ENCODE peak calls at places on chromosomes 12 and 14, in nine cellular contexts. D, V, A, W, Y, T, L, K and Q are unnamed samples.

GRCh38 chr12:97960741-97961608 is 498.4 kb downstream of the RMST start:
- DNase-seq in D (no peak), V (no peak), A (peak), W (no peak), Y (peak), T (peak), L (peak), K (no peak), Q (no peak)

GRCh38 chr12:75834591-75834990 is 197.0 kb downstream of the PHLDA1 start:
- DNase-seq in D (no peak), V (no peak), A (no peak), W (no peak), Y (no peak), T (no peak), L (no peak), K (no peak), Q (no peak)

GRCh38 chr12:12822886-12823285 is 9.7 kb downstream of the DDX47 start:
- DNase-seq in D (no peak), V (no peak), A (no peak), W (no peak), Y (no peak), T (no peak), L (peak), K (no peak), Q (no peak)

GRCh38 chr14:89283327-89284060 is 133.5 kb downstream of the FOXN3 start:
- DNase-seq in D (no peak), V (no peak), A (no peak), W (no peak), Y (no peak), T (no peak), L (no peak), K (no peak), Q (no peak)

GRCh38 chr12:3436496-3437060 is 54.4 kb upstream of the PRMT8 start:
- DNase-seq in D (no peak), V (no peak), A (peak), W (peak), Y (peak), T (no peak), L (no peak), K (no peak), Q (no peak)

GRCh38 chr12:27548301-27549199 is 24.5 kb downstream of the PPFIBP1 start:
- DNase-seq in D (no peak), V (no peak), A (no peak), W (no peak), Y (no peak), T (no peak), L (no peak), K (no peak), Q (no peak)

GRCh38 chr12:106149096-106149784 is 10.5 kb upstream of the NUAK1 start:
- DNase-seq in D (no peak), V (no peak), A (no peak), W (peak), Y (no peak), T (peak), L (peak), K (no peak), Q (no peak)

GRCh38 chr12:105982022-105982421 is 156.7 kb downstream of the NUAK1 start:
- DNase-seq in D (no peak), V (no peak), A (no peak), W (no peak), Y (peak), T (no peak), L (no peak), K (no peak), Q (no peak)

GRCh38 chr12:105378821-105379400 is 48.4 kb downstream of the C12orf75 start:
- DNase-seq in D (no peak), V (no peak), A (peak), W (no peak), Y (no peak), T (no peak), L (peak), K (peak), Q (no peak)

GRCh38 chr14:52730708-52731111 is 744 bp downstream of the STYX start:
- DNase-seq in D (no peak), V (no peak), A (no peak), W (peak), Y (no peak), T (no peak), L (peak), K (no peak), Q (no peak)

GRCh38 chr12:94204647-94205247 is 56.4 kb downstream of the PLXNC1 start:
- DNase-seq in D (no peak), V (no peak), A (no peak), W (no peak), Y (no peak), T (no peak), L (no peak), K (no peak), Q (no peak)

GRCh38 chr12:95838125-95838524 is 20.6 kb upstream of the SNRPF start:
- DNase-seq in D (no peak), V (no peak), A (peak), W (peak), Y (peak), T (peak), L (peak), K (peak), Q (no peak)